ENCODE peak calls at places on chromosomes 7 and 10, in eight cellular contexts. F, L, Y, Z, Q, T, A and E are unnamed samples.

GRCh38 chr7:138002828-138003189 is 923 bp upstream of the CREB3L2 start:
- DNase-seq in F (no peak), L (no peak), Y (no peak), Z (no peak), Q (no peak), T (no peak), A (no peak), E (no peak)

GRCh38 chr10:76311752-76312699 is 880.6 kb downstream of the LRMDA start:
- DNase-seq in F (peak), L (peak), Y (no peak), Z (peak), Q (peak), T (no peak), A (no peak), E (no peak)

GRCh38 chr10:5283305-5284158 is 81.2 kb upstream of the UCN3 start:
- DNase-seq in F (peak), L (peak), Y (no peak), Z (peak), Q (peak), T (no peak), A (no peak), E (no peak)

GRCh38 chr7:107609861-107610260 is 29.8 kb downstream of the BCAP29 start:
- DNase-seq in F (peak), L (no peak), Y (no peak), Z (no peak), Q (no peak), T (no peak), A (no peak), E (no peak)

GRCh38 chr10:103583871-103584215 is 90.3 kb downstream of the NEURL1 start:
- DNase-seq in F (no peak), L (no peak), Y (no peak), Z (no peak), Q (no peak), T (no peak), A (no peak), E (no peak)

GRCh38 chr10:48800283-48800675 is 115.6 kb downstream of the WDFY4 start:
- DNase-seq in F (no peak), L (no peak), Y (peak), Z (peak), Q (no peak), T (no peak), A (no peak), E (no peak)

GRCh38 chr10:43208147-43209063 is 58.5 kb downstream of the RASGEF1A start:
- DNase-seq in F (no peak), L (no peak), Y (no peak), Z (no peak), Q (peak), T (no peak), A (no peak), E (no peak)

GRCh38 chr10:100901051-100901450 is 11.7 kb upstream of the SLF2 start:
- DNase-seq in F (no peak), L (no peak), Y (peak), Z (no peak), Q (no peak), T (no peak), A (no peak), E (no peak)

GRCh38 chr7:22296916-22297315 is 60.0 kb downstream of the RAPGEF5 start:
- DNase-seq in F (no peak), L (peak), Y (no peak), Z (no peak), Q (no peak), T (no peak), A (no peak), E (no peak)

GRCh38 chr7:115724400-115725056 is 306.0 kb downstream of the TFEC start:
- DNase-seq in F (peak), L (peak), Y (no peak), Z (no peak), Q (no peak), T (no peak), A (no peak), E (no peak)

GRCh38 chr10:92239600-92240288 is 51.1 kb downstream of the CPEB3 start:
- DNase-seq in F (no peak), L (peak), Y (peak), Z (peak), Q (peak), T (peak), A (peak), E (peak)

GRCh38 chr10:4121531-4122380 is 336.7 kb upstream of the KLF6 start:
- DNase-seq in F (no peak), L (peak), Y (no peak), Z (no peak), Q (peak), T (no peak), A (no peak), E (no peak)